ENCODE peak calls at places on chromosomes 12 and 14, in six cellular contexts. M, S, P, N, Z and L are unnamed samples. For H3K36me3, the result is how much of the 10 kb centered on the place peaks cover.

GRCh38 chr12:128652136-128652751 is 171.5 kb downstream of the SLC15A4 start:
- DNase-seq in M (no peak), N (no peak), P (no peak), S (no peak), Z (no peak), L (no peak)

GRCh38 chr14:85878874-85879273 is 348.9 kb downstream of the FLRT2 start:
- DNase-seq in N (no peak), Z (no peak), M (no peak), P (no peak), S (no peak), L (no peak)

GRCh38 chr12:49868952-49869815 is 26.3 kb upstream of the BCDIN3D start:
- DNase-seq in Z (peak), N (peak), M (peak), S (peak), P (peak), L (peak)

GRCh38 chr12:54010053-54010971 is 1.5 kb downstream of the HOXC8 start:
- DNase-seq in N (no peak), M (no peak), S (no peak), P (no peak), Z (no peak), L (no peak)

GRCh38 chr14:55111122-55111705 is 17.8 kb upstream of the LGALS3 start:
- DNase-seq in Z (no peak), N (no peak), M (no peak), P (no peak), S (no peak), L (no peak)

GRCh38 chr12:96751626-96752025 is 155.4 kb upstream of the NEDD1 start:
- DNase-seq in M (no peak), S (no peak), N (no peak), Z (no peak), P (no peak), L (no peak)

GRCh38 chr14:77926942-77927341 is 127.0 kb downstream of the ADCK1 start:
- DNase-seq in Z (no peak), M (no peak), N (no peak), S (no peak), P (no peak), L (no peak)

GRCh38 chr12:14769462-14769836 is 33.8 kb downstream of the WBP11 start:
- DNase-seq in N (peak), M (peak), S (no peak), Z (peak), P (no peak), L (peak)

GRCh38 chr12:95943231-95943842 is at the start of gene AMDHD1:
- DNase-seq in M (peak), N (peak), P (peak), Z (peak), S (no peak), L (peak)

GRCh38 chr14:106039400-106039799 is 513.0 kb downstream of the TMEM121 start:
- DNase-seq in P (no peak), Z (no peak), M (no peak), S (no peak), N (no peak), L (peak)

GRCh38 chr12:91316825-91317224 is 134.2 kb upstream of the DCN start:
- DNase-seq in S (no peak), P (no peak), M (no peak), N (peak), Z (no peak), L (no peak)

GRCh38 chr12:119601877-119602536 is 8.4 kb downstream of the TMEM233 start:
- DNase-seq in M (no peak), P (no peak), N (no peak), S (no peak), Z (no peak), L (no peak)

GRCh38 chr12:124898200-124898950 is 16.1 kb downstream of the UBC start:
- DNase-seq in S (no peak), N (no peak), Z (peak), M (peak), P (peak), L (no peak)

GRCh38 chr12:127125607-127126259 is 1141.2 kb upstream of the TMEM132C start:
- DNase-seq in S (no peak), Z (no peak), N (peak), P (no peak), M (no peak), L (no peak)

GRCh38 chr14:76929927-76930326 is 98.6 kb downstream of the IRF2BPL start:
- DNase-seq in M (no peak), Z (no peak), P (no peak), S (no peak), N (no peak), L (no peak)

GRCh38 chr14:33592298-33592697 is 358.6 kb downstream of the EGLN3 start:
- DNase-seq in M (no peak), S (no peak), P (no peak), N (no peak), Z (no peak), L (no peak)

GRCh38 chr12:6201775-6202292 is 1.6 kb downstream of the CD9 start:
- DNase-seq in Z (no peak), M (no peak), P (no peak), S (no peak), N (no peak), L (no peak)

GRCh38 chr12:13652105-13652504 is 329.3 kb downstream of the GRIN2B start:
- DNase-seq in N (no peak), M (no peak), Z (no peak), P (no peak), S (no peak), L (peak)

GRCh38 chr14:39055786-39056474 is 47.1 kb downstream of the SEC23A start:
- DNase-seq in S (no peak), Z (no peak), M (no peak), P (no peak), N (no peak), L (no peak)

GRCh38 chr12:63041601-63042000 is 106.7 kb upstream of the PPM1H start:
- DNase-seq in N (no peak), M (no peak), S (no peak), P (no peak), Z (no peak), L (no peak)

GRCh38 chr12:6635375-6635855 is 344 bp downstream of the LPAR5 start:
- DNase-seq in Z (no peak), S (no peak), N (no peak), P (no peak), M (no peak), L (no peak)

GRCh38 chr12:104480826-104481457 is 24.2 kb downstream of the CHST11 start:
- DNase-seq in P (peak), S (no peak), Z (peak), N (peak), M (peak), L (no peak)

GRCh38 chr12:56158926-56159461 is 835 bp downstream of the MYL6 start:
- DNase-seq in P (peak), Z (peak), N (peak), S (peak), M (peak), L (peak)

GRCh38 chr14:34678306-34678705 is 36.1 kb downstream of the CFL2 start:
- DNase-seq in S (no peak), P (no peak), Z (no peak), N (no peak), M (no peak), L (no peak)

GRCh38 chr14:49727171-49727570 is 34.3 kb downstream of the KLHDC1 start:
- DNase-seq in N (no peak), M (no peak), S (no peak), Z (no peak), P (no peak), L (no peak)

GRCh38 chr12:6627598-6627997 is 8.2 kb downstream of the LPAR5 start:
- DNase-seq in M (no peak), S (no peak), P (no peak), N (no peak), Z (no peak), L (no peak)

GRCh38 chr14:75068294-75069020 is 984 bp upstream of the ZC2HC1C start:
- DNase-seq in Z (no peak), P (no peak), M (no peak), N (no peak), S (no peak), L (no peak)

GRCh38 chr12:42469355-42470006 is 120.1 kb downstream of the PRICKLE1 start:
- DNase-seq in P (no peak), Z (no peak), N (no peak), M (no peak), S (no peak), L (no peak)

GRCh38 chr12:88388566-88389269 is 191.6 kb downstream of the KITLG start:
- DNase-seq in P (no peak), N (peak), M (no peak), S (no peak), Z (no peak), L (no peak)

GRCh38 chr14:22384167-22384549 is 204.9 kb downstream of the DAD1 start:
- DNase-seq in N (no peak), M (no peak), Z (no peak), P (no peak), S (no peak), L (no peak)

GRCh38 chr12:29521951-29522350 is 24.5 kb upstream of the OVCH1 start:
- DNase-seq in P (no peak), M (no peak), Z (no peak), N (peak), S (no peak), L (no peak)

GRCh38 chr12:104750061-104750460 is 208.0 kb downstream of the SLC41A2 start:
- DNase-seq in Z (peak), M (no peak), P (peak), S (no peak), N (peak), L (peak)

GRCh38 chr12:53217049-53217929 is 10.2 kb upstream of the ITGB7 start:
- DNase-seq in P (no peak), S (no peak), M (no peak), N (no peak), Z (no peak), L (peak)

GRCh38 chr14:105475269-105475915 is 771 bp downstream of the CRIP2 start:
- DNase-seq in M (peak), S (no peak), P (peak), N (peak), Z (peak), L (no peak)

GRCh38 chr12:86148071-86148470 is 108.1 kb downstream of the MGAT4C start:
- DNase-seq in P (no peak), N (no peak), Z (no peak), S (no peak), M (no peak), L (no peak)

DNA sequence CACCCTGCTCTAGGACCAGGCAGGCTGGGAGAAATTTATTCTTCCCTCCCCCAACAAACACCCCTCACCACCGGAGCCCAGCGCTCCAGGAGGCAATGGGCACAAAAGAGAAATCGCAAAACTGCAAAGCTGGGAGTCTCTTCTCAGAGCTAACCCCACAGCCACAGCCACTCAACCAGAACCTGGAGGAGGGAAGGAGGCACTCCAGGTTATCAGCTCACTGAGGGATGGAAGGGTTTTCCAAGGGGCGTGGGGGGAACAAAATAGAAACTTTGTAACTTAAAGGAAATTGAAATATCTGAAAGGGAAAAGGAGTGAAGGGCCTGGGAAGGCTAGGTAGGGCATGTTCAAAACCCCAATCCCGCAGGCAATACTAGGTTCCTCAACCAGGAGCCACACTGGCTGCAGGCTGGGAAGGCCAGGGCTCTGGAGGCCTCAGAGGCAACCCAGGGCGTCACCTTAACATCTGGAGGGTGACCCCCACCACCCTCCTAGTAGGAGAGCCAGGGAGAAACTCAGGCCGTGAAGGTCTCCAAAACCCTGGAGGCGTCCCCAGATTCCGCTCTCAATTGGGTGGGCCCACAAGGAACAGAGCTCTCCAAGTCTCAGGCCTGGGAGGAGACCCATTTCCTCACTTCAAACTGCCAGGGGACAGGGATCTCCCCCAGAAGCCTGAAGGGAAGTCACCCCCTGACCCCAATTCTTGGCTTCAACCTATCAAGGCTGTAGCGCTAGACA is 3.2 kb downstream of the KDM2B start:
- DNase-seq in S (no peak), N (no peak), Z (no peak), P (no peak), M (no peak), L (no peak)
- H3K4me3 ChIP-seq in S (no peak), N (no peak), Z (no peak), P (peak), M (no peak), L (no peak)

DNA sequence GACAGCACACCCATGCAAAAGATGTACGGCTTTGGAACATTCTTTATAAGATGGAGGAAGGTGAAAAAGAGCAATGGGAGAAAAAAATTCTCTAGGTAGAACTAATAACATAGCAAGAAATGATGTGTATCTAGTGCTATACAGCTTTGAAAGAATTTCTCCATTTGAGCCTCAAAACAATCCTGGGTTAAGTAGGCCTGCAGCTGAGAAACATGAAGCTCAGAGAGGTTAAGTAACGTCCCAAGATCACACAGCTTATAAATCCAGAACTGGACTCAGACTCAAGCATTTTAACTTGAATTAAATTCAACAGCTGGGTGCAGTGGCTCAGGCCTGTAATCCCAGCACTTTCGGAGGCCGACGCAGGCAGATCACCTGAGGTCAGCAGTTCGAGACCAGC is 32.9 kb downstream of the TTC7B start:
- DNase-seq in P (no peak), S (no peak), N (no peak), M (no peak), Z (no peak), L (no peak)
- H3K27ac ChIP-seq in P (no peak), S (no peak), N (no peak), M (no peak), Z (no peak), L (no peak)

DNA sequence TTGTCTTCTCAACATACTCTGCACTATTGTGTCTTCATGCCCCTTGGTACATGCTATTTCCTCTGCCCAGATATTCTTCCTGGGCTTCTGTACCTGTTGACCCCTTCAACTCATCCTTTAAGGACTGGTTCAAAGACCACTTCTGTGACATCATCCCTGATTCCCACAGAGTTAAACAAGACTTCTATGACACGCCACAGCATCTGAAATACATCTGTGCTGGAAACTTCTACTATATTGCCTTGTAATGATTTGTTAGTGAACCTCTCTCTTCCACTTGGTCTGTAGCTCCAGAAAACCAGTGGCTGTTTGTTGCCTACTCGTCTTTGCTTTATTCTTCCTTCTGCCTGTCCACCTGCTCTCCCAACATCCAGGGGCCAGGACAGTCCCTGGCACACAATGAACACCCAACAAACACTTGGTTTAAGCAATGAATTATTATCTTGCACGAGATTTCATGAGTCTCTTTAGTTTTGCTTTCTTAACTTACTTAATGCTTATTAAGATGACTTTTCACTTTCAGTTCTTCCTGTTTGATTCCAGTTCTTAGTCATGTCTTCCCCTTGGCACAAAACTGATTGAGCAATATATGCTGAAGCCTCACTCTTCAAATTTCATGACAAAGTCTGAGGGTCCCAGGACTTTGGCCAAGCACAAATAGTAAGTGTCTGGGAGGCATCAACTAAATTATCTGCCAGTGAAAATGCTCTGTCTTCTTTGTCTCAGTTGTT is 485.9 kb downstream of the APAF1 start:
- DNase-seq in P (no peak), M (no peak), S (no peak), Z (no peak), N (no peak), L (no peak)
- H3K36me3 ChIP-seq in P (under half), M (under half), S (under half), Z (under half), N (under half), L (under half)

DNA sequence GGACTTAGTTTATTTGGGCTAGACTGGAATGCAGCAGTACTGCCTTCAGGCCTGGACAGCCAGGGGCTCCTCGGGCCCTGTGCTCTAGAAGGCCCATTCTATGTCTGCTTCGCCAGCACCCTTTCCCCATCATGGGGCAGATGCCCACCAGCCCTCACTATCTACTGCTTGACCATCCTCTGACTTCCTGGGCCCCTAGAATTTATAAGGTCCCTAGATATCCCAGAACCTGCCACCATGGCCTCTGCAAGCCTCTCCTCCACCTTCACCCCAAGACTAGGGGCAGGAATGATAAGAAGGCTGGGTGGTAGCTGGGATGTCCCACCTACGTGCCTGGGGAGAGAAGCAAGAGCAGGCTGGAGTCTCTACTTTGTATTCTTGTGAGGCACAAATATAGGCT is 58.8 kb upstream of the STRN3 start:
- DNase-seq in M (no peak), Z (no peak), N (no peak), P (no peak), S (peak), L (no peak)
- H3K4me3 ChIP-seq in M (no peak), Z (no peak), N (no peak), P (no peak), S (no peak), L (no peak)

DNA sequence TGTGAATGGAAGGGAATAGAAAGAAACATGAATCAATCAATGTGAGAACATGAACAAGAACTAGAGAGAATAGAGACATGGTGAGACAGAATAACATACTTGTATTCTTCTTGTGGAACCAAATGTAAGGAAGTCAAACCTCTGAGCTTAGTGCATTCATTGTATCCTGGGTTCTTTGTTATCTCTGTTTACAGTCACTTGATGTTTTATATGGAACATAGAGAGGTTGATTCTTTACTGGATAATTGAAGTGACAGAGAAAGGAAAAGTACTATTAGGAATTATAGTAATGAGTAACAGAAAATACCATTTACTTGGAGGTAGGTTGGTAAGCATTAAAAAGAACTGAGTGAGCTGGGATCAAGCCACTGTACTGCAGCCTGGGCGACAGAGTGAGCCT is 2.5 kb upstream of the WNK1 start:
- DNase-seq in S (no peak), P (no peak), M (no peak), N (no peak), Z (no peak), L (no peak)
- H3K27ac ChIP-seq in S (peak), P (peak), M (peak), N (no peak), Z (peak), L (no peak)

DNA sequence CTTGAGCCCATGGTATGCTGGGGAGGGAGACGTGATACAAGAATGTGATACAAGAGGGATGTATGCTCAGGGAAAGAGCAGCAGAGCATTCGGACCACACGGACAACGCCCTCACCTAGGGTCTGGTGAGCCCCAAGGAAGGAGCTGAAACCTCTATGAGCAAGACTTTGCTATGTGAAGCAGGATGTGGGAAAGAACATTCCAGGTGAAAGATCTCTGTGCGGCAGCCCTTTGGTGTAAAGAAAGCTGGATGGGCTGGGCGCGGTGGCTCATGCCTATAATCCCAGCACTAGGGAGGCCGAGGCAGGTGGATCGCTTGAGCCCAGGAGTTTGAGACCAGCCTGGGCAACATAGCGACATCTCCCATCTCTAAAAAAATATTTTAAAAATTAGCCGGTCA is 16.9 kb upstream of the FICD start:
- DNase-seq in Z (no peak), N (no peak), P (no peak), M (no peak), S (no peak), L (no peak)
- H3K36me3 ChIP-seq in Z (under half), N (under half), P (under half), M (under half), S (under half), L (under half)